ENCODE peak calls at places on chromosome 20, in six cellular contexts. J is WERI-Rb-1; G is activated CD4-positive, alpha-beta T cell treated with anti-CD3 and anti-CD28 coated beads, Interleukin-2, amount 10 ng/mL, durations not matched to agents 7 days and 5 days; K is activated gamma-delta T cell treated with Interleukin-2 at 50 U/mL for 16 hours; X is WTC11; O is neural crest cell. Q is an unnamed sample.

GRCh38 chr20:11686195-11686594 is 231.5 kb upstream of the BTBD3 start:
- DNase-seq in J (no peak), G (no peak), K (no peak), X (no peak), O (no peak), Q (no peak)

GRCh38 chr20:62143976-62144825 is 632 bp downstream of the SS18L1 start:
- DNase-seq in J (peak), G (peak), K (peak), X (peak), O (peak), Q (peak)

GRCh38 chr20:38331814-38332213 is 14.5 kb upstream of the LBP start:
- DNase-seq in J (no peak), G (no peak), K (no peak), X (no peak), O (no peak), Q (no peak)

GRCh38 chr20:32678948-32679347 is 5.2 kb upstream of the C20orf203 start:
- DNase-seq in J (no peak), G (no peak), K (no peak), X (no peak), O (no peak), Q (no peak)

GRCh38 chr20:63855363-63856110 is 5.8 kb upstream of the ABHD16B start:
- DNase-seq in J (peak), G (no peak), K (no peak), X (no peak), O (no peak), Q (no peak)

GRCh38 chr20:63572071-63572787 is 1.8 kb downstream of the HELZ2 start:
- DNase-seq in J (no peak), G (no peak), K (no peak), X (no peak), O (no peak), Q (no peak)

GRCh38 chr20:25249198-25249931 is 1.5 kb downstream of the PYGB start:
- DNase-seq in J (peak), G (no peak), K (no peak), X (no peak), O (no peak), Q (no peak)

GRCh38 chr20:36277546-36277945 is 28.6 kb upstream of the DLGAP4 start:
- DNase-seq in J (no peak), G (no peak), K (no peak), X (no peak), O (no peak), Q (no peak)

GRCh38 chr20:3847419-3847940 is 846 bp downstream of the MAVS start:
- DNase-seq in J (no peak), G (peak), K (no peak), X (no peak), O (no peak), Q (no peak)

GRCh38 chr20:50366270-50367103 is 143.7 kb upstream of the PTPN1 start:
- DNase-seq in J (no peak), G (peak), K (no peak), X (no peak), O (no peak), Q (peak)

GRCh38 chr20:15789083-15789482 is 784.2 kb downstream of the KIF16B start:
- DNase-seq in J (no peak), G (no peak), K (no peak), X (no peak), O (no peak), Q (no peak)

GRCh38 chr20:24718696-24719095 is 230.4 kb upstream of the CST7 start:
- DNase-seq in J (no peak), G (no peak), K (no peak), X (no peak), O (no peak), Q (no peak)

GRCh38 chr20:61884571-61885389 is 180.9 kb downstream of the TAF4 start:
- DNase-seq in J (no peak), G (no peak), K (no peak), X (no peak), O (no peak), Q (no peak)

GRCh38 chr20:64111841-64112641 is 4.7 kb upstream of the NPBWR2 start:
- DNase-seq in J (no peak), G (peak), K (no peak), X (no peak), O (no peak), Q (no peak)

GRCh38 chr20:48064929-48065328 is 279.6 kb upstream of the SULF2 start:
- DNase-seq in J (no peak), G (no peak), K (no peak), X (no peak), O (no peak), Q (no peak)

GRCh38 chr20:14062171-14062570 is 66.9 kb downstream of the MACROD2 start:
- DNase-seq in J (no peak), G (no peak), K (no peak), X (no peak), O (no peak), Q (no peak)

GRCh38 chr20:13744403-13744802 is 40.3 kb downstream of the ESF1 start:
- DNase-seq in J (no peak), G (no peak), K (no peak), X (no peak), O (no peak), Q (no peak)

GRCh38 chr20:63356931-63357879 is 3.9 kb downstream of the CHRNA4 start:
- DNase-seq in J (no peak), G (no peak), K (no peak), X (no peak), O (no peak), Q (no peak)

GRCh38 chr20:45300961-45301360 is 5.7 kb upstream of the RBPJL start:
- DNase-seq in J (peak), G (peak), K (no peak), X (peak), O (peak), Q (peak)

GRCh38 chr20:49405062-49405683 is 77.3 kb downstream of the KCNB1 start:
- DNase-seq in J (no peak), G (no peak), K (no peak), X (no peak), O (no peak), Q (no peak)

GRCh38 chr20:5715068-5715841 is 34.9 kb upstream of the SHLD1 start:
- DNase-seq in J (no peak), G (peak), K (no peak), X (no peak), O (no peak), Q (no peak)

GRCh38 chr20:20780127-20780822 is 67.8 kb upstream of the RALGAPA2 start:
- DNase-seq in J (no peak), G (no peak), K (no peak), X (no peak), O (no peak), Q (no peak)

GRCh38 chr20:46767127-46767761 is 57.8 kb downstream of the SLC2A10 start:
- DNase-seq in J (peak), G (no peak), K (peak), X (peak), O (peak), Q (peak)

GRCh38 chr20:52236292-52236691 is 44.7 kb upstream of the ZFP64 start:
- DNase-seq in J (no peak), G (no peak), K (no peak), X (no peak), O (no peak), Q (no peak)

GRCh38 chr20:542777-543368 is 717 bp downstream of the CSNK2A1 start:
- DNase-seq in J (peak), G (peak), K (peak), X (peak), O (no peak), Q (no peak)

GRCh38 chr20:19885981-19886665 is 128.1 kb downstream of the RIN2 start:
- DNase-seq in J (peak), G (no peak), K (no peak), X (peak), O (no peak), Q (no peak)

GRCh38 chr20:34977365-34978091 is 21.9 kb downstream of the MYH7B start:
- DNase-seq in J (no peak), G (no peak), K (no peak), X (no peak), O (no peak), Q (no peak)

GRCh38 chr20:2140561-2140960 is 38.9 kb downstream of the STK35 start:
- DNase-seq in J (no peak), G (no peak), K (no peak), X (no peak), O (no peak), Q (no peak)

GRCh38 chr20:62778058-62778457 is 18.2 kb upstream of the MRGBP start:
- DNase-seq in J (no peak), G (no peak), K (no peak), X (no peak), O (no peak), Q (no peak)

GRCh38 chr20:62141043-62141396 is 2.2 kb downstream of the PSMA7 start:
- DNase-seq in J (no peak), G (no peak), K (no peak), X (no peak), O (no peak), Q (no peak)